ENCODE peak calls at places on chromosome 15, in eight cellular contexts. Q, R, O, B, L, G, P and U are unnamed samples.

GRCh38 chr15:68637755-68638405 is 59.1 kb downstream of the CORO2B start:
- DNase-seq in O (no peak), G (no peak), R (peak), B (no peak), P (no peak), L (peak), Q (no peak), U (no peak)

GRCh38 chr15:98760112-98760826 is 111.9 kb downstream of the IGF1R start:
- DNase-seq in O (no peak), L (peak), Q (no peak), B (no peak), R (peak), P (no peak), G (no peak), U (no peak)

GRCh38 chr15:43895586-43895985 is 68.8 kb downstream of the WDR76 start:
- DNase-seq in G (no peak), O (no peak), R (no peak), L (no peak), Q (no peak), P (peak), B (no peak), U (no peak)

GRCh38 chr15:22884344-22884743 is 45.9 kb downstream of the NIPA2 start:
- DNase-seq in L (no peak), G (no peak), R (no peak), Q (peak), O (no peak), B (no peak), P (no peak), U (no peak)

GRCh38 chr15:98067339-98067738 is 106.8 kb downstream of the ARRDC4 start:
- DNase-seq in G (no peak), L (no peak), R (peak), B (no peak), O (no peak), P (no peak), Q (no peak), U (no peak)

GRCh38 chr15:31463521-31464102 is 137.0 kb downstream of the KLF13 start:
- DNase-seq in G (no peak), B (no peak), L (no peak), O (no peak), Q (no peak), P (no peak), R (no peak), U (no peak)

GRCh38 chr15:41936649-41937567 is 35.4 kb downstream of the EHD4 start:
- DNase-seq in G (peak), P (no peak), L (no peak), Q (no peak), O (no peak), B (peak), R (peak), U (no peak)

GRCh38 chr15:51737538-51738305 is at the start of gene LYSMD2:
- DNase-seq in R (peak), Q (peak), G (peak), P (peak), O (no peak), L (peak), B (peak), U (no peak)

GRCh38 chr15:39837454-39837853 is 54.8 kb upstream of the FSIP1 start:
- DNase-seq in L (no peak), B (no peak), Q (no peak), G (no peak), P (no peak), R (no peak), O (no peak), U (no peak)

GRCh38 chr15:51992953-51993352 is 21.4 kb upstream of the LEO1 start:
- DNase-seq in R (no peak), B (no peak), L (no peak), G (peak), O (no peak), P (no peak), Q (no peak), U (no peak)

GRCh38 chr15:56001476-56002078 is 8.2 kb upstream of the NEDD4 start:
- DNase-seq in G (peak), L (no peak), O (no peak), R (no peak), Q (no peak), B (no peak), P (no peak), U (no peak)

DNA sequence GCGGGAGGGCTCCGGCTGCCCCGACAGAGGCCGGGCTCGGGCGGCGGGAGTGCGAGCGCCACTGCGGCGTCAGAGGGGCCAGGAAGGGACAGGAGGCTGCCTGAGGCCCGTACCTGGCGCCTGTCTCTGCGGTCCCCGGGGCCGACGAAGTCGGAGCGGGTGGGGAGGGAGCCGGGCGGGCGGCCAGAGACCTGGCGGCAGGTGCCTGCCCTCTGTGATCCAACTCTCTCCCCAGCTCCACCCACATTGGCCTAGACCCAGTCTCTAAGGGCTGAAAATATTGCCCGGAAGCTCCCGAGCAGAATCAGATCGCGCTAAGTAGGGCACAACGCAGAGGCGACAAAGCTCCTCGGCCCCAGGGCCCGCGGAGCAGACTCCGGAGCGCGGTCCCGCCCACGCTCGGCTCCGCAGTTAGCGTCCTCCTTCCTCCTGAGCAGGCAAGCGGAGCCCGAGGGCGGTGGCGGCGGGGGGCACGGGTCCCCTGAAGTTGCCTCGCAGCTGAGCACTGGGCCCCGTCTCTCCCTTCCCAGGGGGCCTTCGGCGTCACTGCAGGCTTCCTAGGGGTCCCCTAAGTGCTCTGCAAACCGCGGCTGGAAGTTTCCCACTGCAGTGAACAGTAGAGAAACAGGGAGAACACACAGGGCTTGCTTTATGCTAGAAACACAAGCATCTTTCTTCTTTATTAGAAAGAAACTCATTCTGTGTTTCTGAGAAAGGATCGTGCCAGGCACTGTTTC is at the start of gene MAN2A2:
- DNase-seq in L (peak), O (no peak), G (peak), Q (peak), B (peak), P (peak), R (peak), U (peak)
- H3K27ac ChIP-seq in L (peak), O (peak), G (peak), Q (no peak), B (peak), P (peak), R (peak), U (peak)

DNA sequence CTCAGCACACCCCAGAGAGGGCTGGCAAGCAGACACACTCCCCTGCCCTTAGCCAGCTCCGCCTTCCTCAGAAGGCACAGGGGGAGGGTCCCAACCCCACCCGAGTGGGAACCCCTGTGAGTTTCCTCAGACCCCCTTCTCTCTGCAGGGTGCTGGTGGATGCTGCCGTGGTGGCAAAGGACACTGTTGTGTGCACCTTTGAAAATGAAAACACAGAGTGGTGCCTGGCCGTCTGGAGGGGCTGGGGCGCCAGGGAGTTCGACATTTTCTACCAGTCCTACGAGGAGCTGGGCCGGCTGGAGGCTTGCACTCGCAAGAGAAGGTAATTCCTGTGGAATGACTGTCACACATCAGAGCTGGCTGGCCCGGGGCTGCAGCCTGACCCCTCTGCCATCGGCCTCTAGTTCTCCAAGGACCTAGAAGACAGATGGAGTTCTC is 149.4 kb downstream of the LRRK1 start:
- DNase-seq in R (no peak), P (no peak), L (no peak), G (peak), B (no peak), Q (no peak), O (no peak), U (no peak)
- H3K27ac ChIP-seq in R (no peak), P (no peak), L (no peak), G (peak), B (no peak), Q (no peak), O (no peak), U (no peak)

DNA sequence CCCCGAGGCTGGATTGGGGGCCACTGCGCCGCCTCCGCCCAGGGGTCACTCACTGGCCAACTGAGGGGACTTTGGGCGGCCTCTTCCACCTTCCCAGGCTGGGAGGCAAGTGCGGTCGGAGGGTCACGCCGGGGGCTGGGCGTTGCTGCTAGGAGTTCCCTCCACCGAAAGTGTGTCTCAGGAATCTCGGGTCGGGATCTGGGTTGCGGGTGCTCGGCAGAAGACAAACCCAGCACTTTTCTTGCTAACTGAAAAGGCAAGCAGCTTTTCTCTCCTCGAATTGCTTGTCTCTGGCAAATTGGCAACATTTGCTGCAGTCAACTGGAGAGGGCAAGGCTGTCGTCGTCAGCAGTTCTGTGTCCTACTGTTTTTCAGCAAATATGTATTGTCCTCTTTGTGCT is 376 bp upstream of the SLC30A4 start:
- DNase-seq in O (peak), G (peak), Q (no peak), R (peak), P (no peak), B (no peak), L (no peak), U (peak)
- H3K27ac ChIP-seq in O (peak), G (no peak), Q (no peak), R (no peak), P (peak), B (no peak), L (peak), U (peak)

GRCh38 chr15:61621865-61622264 is 392.8 kb upstream of the RORA start:
- DNase-seq in B (no peak), P (no peak), R (no peak), L (no peak), G (no peak), O (no peak), Q (no peak), U (no peak)

GRCh38 chr15:61621146-61621545 is 392.0 kb upstream of the RORA start:
- DNase-seq in P (peak), O (no peak), R (peak), L (no peak), G (peak), Q (peak), B (no peak), U (no peak)

GRCh38 chr15:61624950-61625349 is 395.8 kb upstream of the RORA start:
- DNase-seq in O (no peak), R (no peak), B (no peak), Q (no peak), G (no peak), L (no peak), P (no peak), U (no peak)

GRCh38 chr15:61629269-61629668 is 400.2 kb upstream of the RORA start:
- DNase-seq in O (no peak), R (no peak), G (no peak), B (no peak), L (no peak), P (no peak), Q (no peak), U (no peak)

GRCh38 chr15:61623746-61624145 is 394.6 kb upstream of the RORA start:
- DNase-seq in P (no peak), R (no peak), O (no peak), G (no peak), L (no peak), B (no peak), Q (no peak), U (no peak)
- H3K27ac ChIP-seq in P (no peak), R (no peak), O (no peak), G (no peak), L (no peak), B (no peak), Q (no peak), U (no peak)

GRCh38 chr15:28955160-28955502 is 69.4 kb downstream of the APBA2 start:
- DNase-seq in G (no peak), R (no peak), Q (peak), P (no peak), L (no peak), B (no peak), O (no peak), U (no peak)
- H3K27ac ChIP-seq in G (no peak), R (no peak), Q (no peak), P (no peak), L (no peak), B (no peak), O (no peak), U (no peak)

GRCh38 chr15:57307527-57308193 is 68.6 kb upstream of the CGNL1 start:
- DNase-seq in G (no peak), Q (no peak), O (no peak), R (no peak), L (no peak), B (no peak), P (no peak), U (no peak)
- H3K27ac ChIP-seq in G (no peak), Q (no peak), O (no peak), R (no peak), L (no peak), B (no peak), P (no peak), U (no peak)